ENCODE peak calls at places on chromosomes 13 and 19, in nine cellular contexts. M is effector memory CD4-positive, alpha-beta T cell; J is A549; D is aorta; K is fibroblast of lung; O is suprapubic skin; Q is SJSA1; W is HCT116; U is iPS DF 6.9. S is an unnamed sample.

GRCh38 chr19:13598098-13598497 is 91.8 kb upstream of the CACNA1A start:
- DNase-seq in M (no peak), J (no peak), D (no peak), K (no peak), O (no peak), Q (no peak), W (no peak), U (no peak), S (no peak)

GRCh38 chr13:111916201-111916600 is 150.7 kb upstream of the SOX1 start:
- DNase-seq in M (no peak), J (no peak), D (no peak), K (no peak), O (peak), Q (peak), W (no peak), U (no peak), S (no peak)

GRCh38 chr13:50037788-50038187 is 22.5 kb downstream of the KCNRG start:
- DNase-seq in M (no peak), J (no peak), D (no peak), K (no peak), O (no peak), Q (no peak), W (no peak), U (no peak), S (no peak)

GRCh38 chr13:108428691-108429090 is 159.2 kb downstream of the TNFSF13B start:
- DNase-seq in M (no peak), J (no peak), D (no peak), K (no peak), O (no peak), Q (no peak), W (no peak), U (no peak), S (no peak)

GRCh38 chr13:29883941-29884518 is 33.6 kb upstream of the UBL3 start:
- DNase-seq in M (no peak), J (no peak), D (no peak), K (no peak), O (no peak), Q (no peak), W (no peak), U (no peak), S (no peak)

GRCh38 chr13:83088858-83089257 is 793.4 kb downstream of the SLITRK1 start:
- DNase-seq in M (no peak), J (no peak), D (no peak), K (no peak), O (no peak), Q (no peak), W (no peak), U (no peak), S (no peak)

GRCh38 chr19:8611890-8612806 is 1.6 kb upstream of the ADAMTS10 start:
- DNase-seq in M (no peak), J (peak), D (peak), K (peak), O (peak), Q (peak), W (no peak), U (no peak), S (no peak)

GRCh38 chr19:48441360-48442050 is 4.3 kb upstream of the GRWD1 start:
- DNase-seq in M (no peak), J (no peak), D (no peak), K (no peak), O (no peak), Q (no peak), W (no peak), U (no peak), S (no peak)

GRCh38 chr13:113669231-113669870 is 2.3 kb downstream of the GRK1 start:
- DNase-seq in M (no peak), J (no peak), D (peak), K (no peak), O (peak), Q (peak), W (no peak), U (no peak), S (no peak)

GRCh38 chr13:113724780-113725315 is 34.2 kb upstream of the TMEM255B start:
- DNase-seq in M (peak), J (peak), D (peak), K (peak), O (no peak), Q (no peak), W (peak), U (no peak), S (peak)

GRCh38 chr13:20461481-20461859 is 64.2 kb downstream of the CRYL1 start:
- DNase-seq in M (no peak), J (no peak), D (no peak), K (no peak), O (no peak), Q (no peak), W (no peak), U (no peak), S (no peak)

GRCh38 chr13:77784531-77784930 is 87.0 kb downstream of the SLAIN1 start:
- DNase-seq in M (no peak), J (no peak), D (no peak), K (no peak), O (no peak), Q (no peak), W (no peak), U (no peak), S (no peak)

GRCh38 chr19:2191456-2191931 is 27.8 kb downstream of the DOT1L start:
- DNase-seq in M (no peak), J (no peak), D (no peak), K (no peak), O (no peak), Q (no peak), W (no peak), U (no peak), S (no peak)

GRCh38 chr13:100149389-100149788 is 60.5 kb downstream of the PCCA start:
- DNase-seq in M (no peak), J (no peak), D (no peak), K (no peak), O (no peak), Q (no peak), W (no peak), U (no peak), S (no peak)

GRCh38 chr19:4510435-4511255 is 7.6 kb downstream of the PLIN4 start:
- DNase-seq in M (no peak), J (no peak), D (no peak), K (no peak), O (no peak), Q (no peak), W (no peak), U (no peak), S (no peak)

GRCh38 chr19:28556371-28556770 is 656.6 kb downstream of the UQCRFS1 start:
- DNase-seq in M (no peak), J (no peak), D (no peak), K (no peak), O (no peak), Q (no peak), W (no peak), U (no peak), S (no peak)

GRCh38 chr13:87128006-87128405 is 543.2 kb upstream of the SLITRK5 start:
- DNase-seq in M (no peak), J (no peak), D (no peak), K (peak), O (no peak), Q (no peak), W (no peak), U (peak), S (no peak)

DNA sequence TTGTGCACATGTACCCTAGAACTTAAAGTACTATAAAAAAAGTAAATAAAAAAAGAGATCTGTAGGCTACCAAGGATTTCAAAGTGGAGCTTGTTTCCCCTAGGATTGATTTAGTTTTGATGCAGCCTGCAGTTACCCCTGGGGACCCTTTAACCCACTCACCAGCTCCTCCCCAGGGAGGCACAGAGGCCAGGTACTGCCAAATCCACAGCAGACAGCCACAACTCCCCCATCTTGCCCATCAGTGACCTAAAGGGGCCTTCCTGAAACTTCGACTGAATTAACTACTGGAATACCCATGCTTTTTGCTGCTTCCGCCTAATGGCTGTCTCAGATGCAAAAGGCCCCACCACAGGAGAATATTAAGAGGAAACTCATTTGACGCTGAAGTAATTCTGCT is 95.1 kb downstream of the FOXO1 start:
- DNase-seq in M (no peak), J (no peak), D (no peak), K (no peak), O (no peak), Q (no peak), W (no peak), U (no peak), S (no peak)
- H3K27ac ChIP-seq in M (no peak), J (no peak), D (no peak), K (no peak), O (no peak), Q (no peak), W (no peak), U (no peak), S (no peak)

DNA sequence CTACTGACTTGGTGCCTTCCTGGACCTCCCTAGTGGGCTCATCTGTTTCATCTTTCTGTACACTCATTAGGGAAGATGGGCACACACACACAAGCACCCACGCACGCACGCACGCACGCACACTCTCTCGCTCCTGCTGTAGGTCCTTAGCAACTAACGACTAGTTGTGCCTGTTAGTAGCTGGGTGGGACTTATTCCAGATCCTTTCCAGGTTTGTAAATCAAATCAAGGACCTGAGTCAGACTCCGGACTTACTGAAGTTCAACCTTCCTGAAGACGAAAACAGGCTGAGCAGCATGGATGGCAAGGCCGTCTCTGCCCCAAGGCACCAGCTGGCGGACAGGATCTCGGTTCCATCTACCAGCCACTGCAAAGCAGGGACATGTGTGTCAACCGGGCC is 76.2 kb downstream of the SLC15A1 start:
- DNase-seq in M (no peak), J (no peak), D (no peak), K (no peak), O (no peak), Q (no peak), W (no peak), U (no peak), S (no peak)
- H3K27ac ChIP-seq in M (no peak), J (no peak), D (no peak), K (no peak), O (peak), Q (no peak), W (no peak), U (no peak), S (no peak)

DNA sequence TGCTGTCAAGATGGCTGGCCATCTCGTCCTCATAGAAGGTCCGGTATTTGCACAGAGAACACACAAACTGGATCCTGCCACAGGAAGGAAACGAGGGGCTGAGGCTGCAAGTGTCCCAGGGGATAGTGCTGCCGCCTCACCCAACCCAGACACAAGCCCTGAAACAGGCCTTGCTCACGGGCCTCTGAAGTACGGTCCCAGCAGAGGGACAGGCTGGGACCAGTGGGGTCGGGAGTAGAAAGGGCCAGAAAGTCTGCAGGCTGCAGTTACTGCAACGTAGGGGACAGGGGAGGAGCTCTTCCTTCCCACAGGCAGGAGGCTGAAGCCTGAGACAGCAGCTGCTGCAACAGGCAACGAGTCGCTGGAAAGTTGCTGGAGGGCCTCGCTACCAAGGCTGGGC is 18.2 kb upstream of the AKAP8 start:
- DNase-seq in M (no peak), J (no peak), D (no peak), K (no peak), O (no peak), Q (no peak), W (no peak), U (no peak), S (no peak)
- H3K27ac ChIP-seq in M (no peak), J (no peak), D (no peak), K (no peak), O (no peak), Q (no peak), W (no peak), U (no peak), S (no peak)

DNA sequence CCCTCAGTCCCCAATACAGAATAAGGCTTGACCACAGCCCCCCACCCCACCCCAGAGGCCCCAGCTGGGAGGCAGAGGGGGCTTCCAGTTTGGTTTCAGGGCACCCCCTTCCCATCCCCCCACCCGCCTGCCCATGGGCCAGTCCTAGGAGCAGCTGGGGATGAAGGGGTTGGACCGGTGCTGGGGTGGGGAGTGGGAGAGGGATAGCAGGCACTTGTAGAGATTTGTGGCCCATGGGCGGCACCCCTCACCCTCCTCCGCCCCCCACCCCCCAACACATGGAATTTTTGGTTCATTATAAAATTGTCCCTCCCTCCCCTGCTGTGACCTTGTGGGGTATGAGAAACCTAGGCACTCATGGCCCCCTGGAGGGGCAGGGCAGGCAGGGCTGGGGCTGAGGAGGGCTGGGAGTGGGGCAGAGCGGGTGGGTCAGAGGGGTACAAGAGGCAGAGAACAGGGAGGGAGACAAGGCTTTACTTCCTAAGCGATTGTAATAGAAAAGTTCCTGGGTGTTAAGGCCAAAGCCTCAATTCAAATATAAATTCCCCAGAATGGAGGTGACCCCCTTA is 5.3 kb upstream of the GSK3A start:
- DNase-seq in M (no peak), J (no peak), D (no peak), K (no peak), O (no peak), Q (no peak), W (no peak), U (no peak), S (no peak)
- H3K27ac ChIP-seq in M (no peak), J (no peak), D (no peak), K (no peak), O (peak), Q (no peak), W (no peak), U (no peak), S (no peak)

DNA sequence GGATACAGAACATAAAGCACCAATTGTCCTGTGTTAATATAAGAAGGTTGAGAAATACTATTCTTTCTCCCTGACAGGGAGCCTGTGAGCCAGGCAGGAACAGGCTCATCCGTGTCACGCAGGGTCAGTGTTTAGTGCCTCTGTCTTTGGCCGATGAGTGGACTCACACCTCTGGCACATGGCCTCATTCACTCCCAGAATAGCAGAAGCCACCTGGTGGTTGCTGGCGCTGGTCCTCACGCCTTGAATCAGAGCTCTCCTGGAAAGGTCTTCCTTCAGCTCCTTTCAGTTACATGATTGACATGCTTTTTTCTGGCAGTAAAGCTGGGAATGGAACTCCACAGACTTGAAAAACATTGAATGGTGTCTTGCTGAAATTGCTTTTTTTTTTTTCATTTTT is 28.1 kb upstream of the SIAH3 start:
- DNase-seq in M (no peak), J (peak), D (no peak), K (no peak), O (no peak), Q (no peak), W (peak), U (no peak), S (no peak)
- H3K27ac ChIP-seq in M (no peak), J (no peak), D (no peak), K (no peak), O (no peak), Q (no peak), W (no peak), U (no peak), S (no peak)

GRCh38 chr13:57569981-57570380 is 61.6 kb upstream of the PCDH17 start:
- DNase-seq in M (no peak), J (no peak), D (no peak), K (no peak), O (no peak), Q (no peak), W (no peak), U (no peak), S (no peak)

GRCh38 chr13:57568865-57569264 is 62.7 kb upstream of the PCDH17 start:
- DNase-seq in M (no peak), J (no peak), D (no peak), K (no peak), O (no peak), Q (no peak), W (no peak), U (no peak), S (no peak)
- H3K27ac ChIP-seq in M (no peak), J (no peak), D (no peak), K (no peak), O (no peak), Q (no peak), W (no peak), U (no peak), S (no peak)

DNA sequence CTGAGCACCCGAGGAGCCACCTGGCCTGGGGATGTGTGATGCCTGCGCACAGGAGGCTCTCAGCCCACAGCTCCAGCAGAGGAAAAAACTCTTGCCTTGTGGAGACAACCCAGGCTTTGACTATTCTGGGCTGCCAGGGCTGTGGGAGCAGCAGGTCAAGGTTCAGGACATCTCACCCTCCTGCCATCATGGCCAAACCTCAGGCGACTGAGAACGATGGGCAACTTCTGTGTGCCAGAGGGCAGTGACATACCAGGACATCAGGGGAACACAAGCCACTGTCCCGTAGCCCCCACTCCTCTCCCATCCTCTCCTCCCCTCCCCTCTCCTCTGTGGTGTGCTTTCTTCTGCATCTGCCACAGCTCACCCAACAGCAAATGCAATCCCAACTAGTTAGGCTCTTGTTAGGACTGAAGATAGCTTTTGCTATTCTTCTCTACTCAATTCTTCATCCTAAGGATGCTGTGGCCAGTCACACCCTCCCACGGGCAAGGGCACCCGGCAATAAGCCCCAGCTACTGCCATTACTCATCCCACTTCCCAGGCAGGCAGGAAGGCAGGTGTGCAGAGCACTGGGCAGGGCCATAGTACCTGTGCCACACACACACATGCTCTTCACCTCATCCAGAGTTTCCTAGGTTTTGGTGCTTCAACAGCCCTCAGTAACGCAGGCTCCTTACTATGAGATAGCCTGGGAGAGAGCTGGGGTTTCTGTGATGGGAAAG is 16.8 kb downstream of the ELL start:
- DNase-seq in M (no peak), J (no peak), D (no peak), K (no peak), O (no peak), Q (no peak), W (no peak), U (no peak), S (no peak)
- H3K27ac ChIP-seq in M (peak), J (no peak), D (no peak), K (no peak), O (no peak), Q (no peak), W (no peak), U (no peak), S (peak)

S was measured in caudate nucleus.